ENCODE peak calls at places on chromosome 22, in ten cellular contexts. P is endodermal cell, Z is upper lobe of right lung, D is BE2C, U is right atrium auricular region, G is IMR-90, Y is B cell, J is tibial nerve, A is endothelial cell, B is AG09319. W is an unnamed sample.

GRCh38 chr22:38034278-38034882 is 22.8 kb upstream of the PICK1 start:
- DNase-seq in D (peak; percentile 71), J (peak; percentile 57), B (peak; percentile 48), U (peak; percentile 67), P (peak; percentile 89), G (peak; percentile 91), A (peak; percentile 29), Z (peak; percentile 77), Y (no peak), W (no peak)

GRCh38 chr22:27580311-27580897 is 221.2 kb downstream of the MN1 start:
- DNase-seq in Y (no peak), D (no peak), P (no peak), U (no peak), B (no peak), A (no peak), J (no peak), G (no peak), Z (no peak), W (no peak)

GRCh38 chr22:17336061-17336460 is 33.2 kb upstream of the CECR2 start:
- DNase-seq in U (no peak), B (no peak), G (no peak), P (no peak), Z (no peak), D (no peak), Y (no peak), J (no peak), A (no peak), W (no peak)

GRCh38 chr22:27692243-27692642 is 109.3 kb downstream of the MN1 start:
- DNase-seq in P (no peak), Z (no peak), U (no peak), Y (no peak), G (peak; percentile 20), D (no peak), A (no peak), J (no peak), B (no peak), W (no peak)

GRCh38 chr22:25172153-25172552 is 27.5 kb upstream of the CRYBB3 start:
- DNase-seq in U (no peak), Z (peak; percentile 69), A (no peak), B (no peak), J (no peak), D (peak; percentile 26), Y (no peak), G (no peak), P (no peak), W (no peak)

GRCh38 chr22:26751217-26751616 is 93.8 kb downstream of the MIAT start:
- DNase-seq in U (no peak), J (no peak), P (peak; percentile 93), A (peak; percentile 71), B (no peak), Y (no peak), G (no peak), Z (no peak), D (no peak), W (no peak)

GRCh38 chr22:30206964-30207363 is 39.6 kb downstream of the LIF start:
- DNase-seq in Z (no peak), A (no peak), D (no peak), Y (no peak), P (peak; percentile 86), G (peak; percentile 99), B (peak; percentile 71), U (no peak), J (no peak), W (no peak)

GRCh38 chr22:39661842-39662676 is 91.5 kb downstream of the CACNA1I start:
- DNase-seq in A (no peak), P (peak; percentile 98), J (no peak), B (no peak), D (no peak), Y (peak; percentile 90), G (no peak), U (no peak), Z (no peak), W (no peak)

GRCh38 chr22:31753005-31753633 is 700 bp upstream of the DEPDC5 start:
- DNase-seq in U (peak; percentile 63), D (peak; percentile 85), A (peak; percentile 76), P (peak; percentile 94), G (no peak), Z (peak; percentile 72), Y (no peak), B (no peak), J (no peak), W (peak; percentile 76)

GRCh38 chr22:28019881-28020861 is 101.1 kb upstream of the PITPNB start:
- DNase-seq in P (peak; percentile 94), B (no peak), Z (peak; percentile 79), Y (peak; percentile 87), U (peak; percentile 74), G (peak; percentile 60), D (peak; percentile 87), J (peak; percentile 69), A (peak; percentile 81), W (peak; percentile 84)

GRCh38 chr22:38262051-38262795 is 10.6 kb downstream of the TMEM184B start:
- DNase-seq in U (no peak), Z (peak; percentile 88), B (no peak), A (peak; percentile 57), G (no peak), P (peak; percentile 90), D (peak; percentile 51), J (no peak), Y (peak; percentile 56), W (no peak)

GRCh38 chr22:38706101-38706884 is 549 bp downstream of the GTPBP1 start:
- DNase-seq in P (peak; percentile 68), D (peak; percentile 43), G (peak; percentile 27), Z (peak; percentile 80), U (peak; percentile 69), Y (peak; percentile 58), A (peak; percentile 52), B (no peak), J (no peak), W (peak; percentile 54)

GRCh38 chr22:35155403-35156025 is 89.6 kb downstream of the ISX start:
- DNase-seq in G (no peak), J (no peak), U (no peak), Y (no peak), Z (peak; percentile 31), A (no peak), P (peak; percentile 67), B (no peak), D (no peak), W (no peak)

GRCh38 chr22:42856179-42856864 is 751 bp downstream of the ARFGAP3 start:
- DNase-seq in D (no peak), B (no peak), Y (no peak), A (no peak), G (peak; percentile 22), J (no peak), Z (peak; percentile 85), U (peak; percentile 75), P (no peak), W (no peak)

GRCh38 chr22:17777005-17777716 is 2.9 kb upstream of the BID start:
- DNase-seq in B (no peak), Z (peak; percentile 79), Y (peak; percentile 88), J (no peak), U (no peak), A (no peak), P (no peak), D (no peak), G (no peak), W (no peak)

GRCh38 chr22:22788460-22789037 is 99.1 kb upstream of the IGLL5 start:
- DNase-seq in G (no peak), D (no peak), U (no peak), A (no peak), Y (no peak), Z (no peak), P (no peak), B (no peak), J (no peak), W (no peak)
- TF ChIP-seq CTCF in G (no peak), D (no peak), U (peak; percentile 1), A (no peak), Y (peak; percentile 35), Z (no peak), P (no peak), B (no peak), J (no peak), W (peak; percentile 23)

GRCh38 chr22:19722175-19722914 is 994 bp upstream of the GP1BB start:
- DNase-seq in P (peak; percentile 69), A (no peak), G (no peak), Z (no peak), Y (no peak), U (no peak), D (no peak), J (no peak), B (no peak), W (peak; percentile 59)

GRCh38 chr22:19724927-19725661 is 1.8 kb downstream of the GP1BB start:
- DNase-seq in J (no peak), U (no peak), D (no peak), B (no peak), Z (no peak), G (no peak), Y (no peak), A (no peak), P (no peak), W (no peak)

GRCh38 chr22:19722915-19723164 is 499 bp upstream of the GP1BB start:
- DNase-seq in G (no peak), J (no peak), P (no peak), Z (no peak), Y (no peak), B (no peak), A (no peak), U (no peak), D (no peak), W (no peak)

GRCh38 chr22:19723990-19724827 is 870 bp downstream of the GP1BB start:
- DNase-seq in J (no peak), U (no peak), Y (no peak), Z (no peak), A (peak; percentile 83), G (peak; percentile 18), B (no peak), D (no peak), P (peak; percentile 90), W (peak; percentile 85)

GRCh38 chr22:19723165-19723989 is at the start of gene GP1BB:
- DNase-seq in D (no peak), A (peak; percentile 57), Y (peak; percentile 75), P (peak; percentile 83), G (no peak), B (no peak), U (no peak), J (no peak), Z (no peak), W (peak; percentile 74)
- TF ChIP-seq CTCF in D (no peak), A (no peak), Y (peak; percentile 29), P (peak; percentile 52), G (no peak), B (no peak), U (no peak), J (no peak), Z (no peak), W (peak; percentile 46)

DNA sequence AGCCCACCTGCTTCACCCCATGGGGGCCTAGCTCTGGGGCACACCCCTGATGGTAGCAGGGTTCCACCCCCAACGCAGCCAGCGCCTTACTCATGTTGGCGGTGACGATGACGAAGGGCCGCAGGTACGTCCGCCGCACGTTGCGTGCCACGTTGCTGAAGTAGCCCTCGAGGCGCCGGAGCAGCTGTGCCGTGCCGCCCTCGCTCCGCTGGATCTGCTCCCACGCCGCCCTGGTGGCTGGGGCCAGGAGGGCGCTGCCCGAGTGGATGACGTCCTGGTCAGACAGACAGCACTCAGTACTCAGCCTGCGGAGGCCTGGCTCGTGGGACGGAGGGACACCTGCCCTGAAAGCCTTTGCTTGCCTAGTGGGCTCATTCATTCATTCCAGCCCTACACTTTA is 50.8 kb downstream of the TRMU start:
- DNase-seq in P (no peak), D (no peak), Z (no peak), G (no peak), Y (no peak), B (no peak), U (no peak), A (no peak), J (no peak), W (no peak)
- TF ChIP-seq CTCF in P (peak; percentile 62), D (peak; percentile 21), Z (no peak), G (no peak), Y (no peak), B (no peak), U (no peak), A (peak; percentile 28), J (no peak), W (no peak)

GRCh38 chr22:45502215-45503070 is at the start of gene FBLN1:
- DNase-seq in Z (no peak), G (no peak), P (peak; percentile 91), J (no peak), U (no peak), Y (peak; percentile 65), D (peak; percentile 73), A (peak; percentile 63), B (no peak), W (peak; percentile 85)
- TF ChIP-seq CTCF in Z (no peak), G (peak; percentile 21), P (peak; percentile 58), J (no peak), U (no peak), Y (no peak), D (peak; percentile 22), A (no peak), B (peak; percentile 7), W (peak; percentile 64)